ENCODE peak calls at places on chromosomes 3 and 15, in four cellular contexts. G is K562, K is HL-60, M is GM12878. U is an unnamed sample.
A peak's percentile ranks its signal among the peaks of the same experiment; 100 is the strongest.

GRCh38 chr3:186786810-186787375 is 3.5 kb downstream of the EIF4A2 start:
- DNase-seq in G (no peak), M (no peak), K (no peak), U (no peak)

GRCh38 chr3:178705925-178706324 is 169.7 kb downstream of the KCNMB2 start:
- DNase-seq in K (no peak), G (no peak), M (no peak), U (no peak)

GRCh38 chr3:9420850-9421549 is 23.6 kb downstream of the SETD5 start:
- DNase-seq in G (no peak), M (no peak), K (no peak), U (no peak)

GRCh38 chr15:57296473-57297162 is 79.7 kb upstream of the CGNL1 start:
- DNase-seq in G (no peak), K (no peak), M (no peak), U (no peak)

GRCh38 chr3:157107037-157107436 is 52.9 kb downstream of the CCNL1 start:
- DNase-seq in K (no peak), M (no peak), G (no peak), U (no peak)

GRCh38 chr3:178434206-178434805 is 101.9 kb upstream of the KCNMB2 start:
- DNase-seq in G (no peak), M (no peak), K (no peak), U (no peak)

GRCh38 chr3:172341482-172342059 is 106.7 kb downstream of the GHSR start:
- DNase-seq in M (peak; percentile 24), G (peak; percentile 37), K (peak; percentile 43), U (no peak)

GRCh38 chr15:42996871-42997270 is 76.3 kb upstream of the TTBK2 start:
- DNase-seq in M (no peak), G (no peak), K (no peak), U (no peak)

GRCh38 chr3:33957176-33957575 is 158.7 kb downstream of the PDCD6IP start:
- DNase-seq in M (no peak), G (no peak), K (no peak), U (no peak)

GRCh38 chr15:84598250-84598649 is 2.6 kb upstream of the ZSCAN2 start:
- DNase-seq in M (no peak), K (peak; percentile 64), G (no peak), U (no peak)

DNA sequence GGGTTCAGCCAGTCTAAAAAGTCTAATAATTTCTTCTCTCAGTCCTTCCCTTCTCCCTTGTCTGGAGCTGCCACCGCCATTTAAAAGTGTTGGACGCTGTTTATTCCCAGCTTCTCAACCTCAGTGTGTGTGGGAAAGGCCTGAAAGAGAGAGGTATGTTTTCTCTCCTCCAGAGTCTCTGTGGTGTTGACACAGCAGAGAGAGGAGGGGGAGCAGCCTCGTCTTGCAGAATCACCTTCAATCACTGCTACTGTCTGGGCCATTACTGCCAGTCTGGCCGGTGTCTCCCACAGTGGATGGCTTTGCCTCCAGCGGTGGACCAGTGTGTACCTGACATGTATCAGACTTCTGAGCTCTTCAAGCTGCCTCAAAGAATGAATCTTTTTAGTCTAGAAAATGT is 101.4 kb upstream of the TRIM42 start:
- DNase-seq in G (no peak), K (no peak), M (no peak), U (no peak)
- TF ChIP-seq SPI1 in G (no peak), K (no peak), M (no peak), U (no peak)

GRCh38 chr3:122941233-122942206 is 86.0 kb downstream of the SEMA5B start:
- DNase-seq in G (no peak), K (no peak), M (no peak), U (no peak)
- TF ChIP-seq SPI1 in G (no peak), K (no peak), M (no peak), U (no peak)

DNA sequence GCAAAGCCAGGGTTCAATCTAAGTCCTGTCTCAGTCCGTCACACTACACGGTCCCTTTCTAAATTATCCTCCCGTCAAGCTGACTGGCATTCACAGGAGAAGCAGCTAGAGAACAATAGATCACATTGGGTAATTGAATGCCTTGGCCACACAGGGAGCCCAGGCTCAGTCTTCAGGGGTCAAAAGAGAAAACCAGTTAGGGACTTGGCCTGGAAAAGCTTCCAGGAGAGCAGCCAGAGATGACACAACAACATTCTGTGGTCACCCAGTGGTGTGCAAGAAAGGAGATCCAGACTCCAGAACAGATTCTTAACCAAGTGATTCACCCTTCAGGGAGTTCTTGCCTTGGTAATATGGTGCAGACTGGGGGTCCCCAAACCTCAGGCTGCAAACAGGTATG is 15.9 kb downstream of the ARHGAP31 start:
- DNase-seq in G (no peak), K (no peak), M (no peak), U (no peak)
- TF ChIP-seq SPI1 in G (no peak), K (no peak), M (no peak), U (no peak)

GRCh38 chr15:80159301-80159700 is 6.5 kb downstream of the FAH start:
- DNase-seq in M (no peak), G (no peak), K (no peak), U (no peak)

GRCh38 chr15:80161473-80162016 is 8.7 kb downstream of the FAH start:
- DNase-seq in G (no peak), M (no peak), K (no peak), U (no peak)

GRCh38 chr15:80162059-80162554 is 9.3 kb downstream of the FAH start:
- DNase-seq in G (no peak), M (no peak), K (no peak), U (no peak)

GRCh38 chr15:80159811-80160569 is 7.2 kb downstream of the FAH start:
- DNase-seq in M (no peak), G (no peak), K (no peak), U (no peak)

DNA sequence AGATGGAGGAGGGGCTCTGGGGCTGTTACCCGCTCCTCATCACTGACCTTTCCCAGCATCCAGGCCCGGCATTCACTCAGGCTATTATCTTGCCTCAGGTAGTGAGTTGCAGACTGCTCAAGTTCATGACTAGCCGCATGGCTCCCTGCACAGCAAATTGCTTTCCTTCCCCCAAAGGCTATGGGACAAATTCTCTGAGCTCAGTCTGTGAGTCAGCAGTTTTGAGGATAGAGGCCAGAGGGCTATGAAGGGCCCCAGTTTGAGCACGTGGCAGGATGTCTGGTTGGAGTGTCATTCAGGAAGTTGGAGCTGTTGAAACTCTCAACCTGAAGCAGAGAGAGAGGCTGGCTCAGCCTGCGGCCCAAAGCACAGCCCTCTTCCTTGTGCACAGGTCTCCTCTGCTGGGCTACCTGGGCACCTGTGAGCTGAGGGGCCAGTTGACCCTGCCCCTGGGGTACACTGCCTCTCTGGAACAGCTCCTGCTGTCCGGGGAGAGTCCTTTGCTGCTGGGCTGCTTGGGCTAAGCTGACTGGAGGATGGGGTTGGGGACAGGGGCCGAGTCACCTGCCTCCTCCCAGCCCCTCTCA is 7.9 kb downstream of the FAH start:
- DNase-seq in K (peak; percentile 79), G (peak; percentile 72), M (peak; percentile 39), U (peak; percentile 44)
- TF ChIP-seq SPI1 in K (no peak), G (no peak), M (no peak), U (no peak)

DNA sequence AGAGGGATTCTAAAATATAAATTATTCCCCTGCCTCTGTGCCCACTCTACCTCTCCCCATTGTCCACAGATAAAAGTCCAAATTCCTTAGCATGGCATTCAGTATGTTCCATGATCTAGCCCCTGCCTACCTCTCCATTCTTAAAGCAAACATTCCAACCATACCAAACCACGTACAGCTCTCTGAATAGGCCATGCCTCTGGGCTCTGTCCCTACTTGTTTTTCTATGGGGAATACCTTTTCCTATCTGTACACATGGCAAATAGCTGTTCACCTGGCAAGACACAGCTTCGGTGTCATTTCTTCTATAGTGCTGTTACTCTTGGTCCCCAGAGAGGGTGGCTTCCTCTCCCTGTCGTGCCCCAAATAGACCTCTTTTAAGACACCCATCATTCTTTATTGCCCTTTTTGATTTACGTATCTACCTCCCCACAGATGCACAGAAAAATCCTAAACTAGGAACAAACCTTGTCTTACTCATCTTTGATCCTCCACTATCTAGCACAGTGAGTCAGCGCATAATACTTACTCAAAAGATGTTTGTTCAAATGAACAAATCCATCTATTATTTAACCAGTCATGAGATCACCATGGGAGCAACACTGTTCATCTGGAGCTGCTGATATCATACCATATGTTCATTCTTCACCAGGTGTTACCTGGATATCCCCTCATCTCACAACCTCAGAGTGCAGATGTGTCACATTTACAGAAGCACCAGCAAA is 329.8 kb downstream of the THSD4 start:
- DNase-seq in M (no peak), K (no peak), G (no peak), U (no peak)
- TF ChIP-seq SPI1 in M (no peak), K (no peak), G (no peak), U (no peak)

GRCh38 chr15:38297623-38298388 is 45.2 kb downstream of the SPRED1 start:
- DNase-seq in K (no peak), M (no peak), G (no peak), U (no peak)

GRCh38 chr15:38304486-38304885 is 51.9 kb downstream of the SPRED1 start:
- DNase-seq in G (no peak), K (no peak), M (no peak), U (no peak)

GRCh38 chr15:38300395-38300794 is 47.8 kb downstream of the SPRED1 start:
- DNase-seq in M (no peak), G (no peak), K (no peak), U (no peak)

GRCh38 chr15:38299216-38299615 is 46.6 kb downstream of the SPRED1 start:
- DNase-seq in K (no peak), G (no peak), M (no peak), U (no peak)
- TF ChIP-seq SPI1 in K (no peak), G (no peak), M (no peak), U (no peak)

GRCh38 chr15:78565097-78565950 is at the start of gene CHRNA5:
- DNase-seq in M (peak; percentile 63), G (peak; percentile 90), K (peak; percentile 61), U (peak; percentile 46)
- TF ChIP-seq SPI1 in M (no peak), G (peak; percentile 74), K (no peak), U (no peak)

GRCh38 chr15:82545478-82545877 is 5.2 kb upstream of the RPS17 start:
- DNase-seq in M (no peak), K (no peak), G (no peak), U (no peak)

GRCh38 chr15:82551646-82552247 is 11.5 kb upstream of the RPS17 start:
- DNase-seq in M (no peak), K (no peak), G (no peak), U (no peak)

GRCh38 chr15:82549199-82549665 is 9.0 kb upstream of the RPS17 start:
- DNase-seq in K (no peak), G (peak; percentile 48), M (no peak), U (no peak)

GRCh38 chr15:82545002-82545401 is 4.7 kb upstream of the RPS17 start:
- DNase-seq in G (no peak), K (no peak), M (no peak), U (no peak)

GRCh38 chr15:82548700-82549099 is 8.4 kb upstream of the RPS17 start:
- DNase-seq in K (no peak), G (no peak), M (no peak), U (no peak)
- TF ChIP-seq SPI1 in K (no peak), G (no peak), M (no peak), U (no peak)

U was measured in GM12891.